ENCODE peak calls at places on chromosomes 16 and 17, in ten cellular contexts. L is stimulated activated CD4-positive, alpha-beta T cell treated with anti-CD3 and anti-CD28 coated beads, Interleukin-12 subunit alpha, Interleukin-12 subunit beta, amount 100 ng/mL, for 4 hours; P is NCI-H1694; C is cerebellar cortex; U is stimulated activated CD8-positive, alpha-beta memory T cell treated with anti-CD3 and anti-CD28 coated beads, Interleukin-7, amount 100 ng/mL, for 1 hour; R is stomach; W is AG10803; V is AG09319; S is tibial nerve; N is psoas muscle. D is an unnamed sample.

GRCh38 chr16:51556694-51557327 is 405.7 kb upstream of the SALL1 start:
- DNase-seq in L (no peak), P (no peak), C (no peak), U (no peak), R (no peak), W (peak), V (peak), S (no peak), N (no peak), D (peak)

GRCh38 chr16:10866196-10866976 is 10.6 kb upstream of the CIITA start:
- DNase-seq in L (no peak), P (no peak), C (no peak), U (no peak), R (no peak), W (peak), V (no peak), S (no peak), N (no peak), D (no peak)

GRCh38 chr16:4767872-4768548 is 1.0 kb upstream of the ZNF500 start:
- DNase-seq in L (no peak), P (no peak), C (peak), U (no peak), R (no peak), W (peak), V (no peak), S (no peak), N (no peak), D (no peak)

GRCh38 chr16:62261760-62262159 is 225.5 kb upstream of the CDH8 start:
- DNase-seq in L (no peak), P (no peak), C (no peak), U (no peak), R (no peak), W (no peak), V (no peak), S (no peak), N (no peak), D (no peak)

GRCh38 chr17:18248300-18248731 is 10.2 kb downstream of the FLII start:
- DNase-seq in L (peak), P (peak), C (peak), U (peak), R (peak), W (peak), V (no peak), S (no peak), N (peak), D (peak)

GRCh38 chr17:6095501-6095900 is 25.3 kb downstream of the WSCD1 start:
- DNase-seq in L (no peak), P (no peak), C (no peak), U (no peak), R (no peak), W (no peak), V (no peak), S (no peak), N (no peak), D (no peak)

GRCh38 chr17:42563543-42563942 is 1.6 kb downstream of the COASY start:
- DNase-seq in L (no peak), P (no peak), C (no peak), U (no peak), R (peak), W (no peak), V (no peak), S (no peak), N (no peak), D (no peak)

GRCh38 chr16:25065899-25066298 is 45.6 kb upstream of the LCMT1 start:
- DNase-seq in L (no peak), P (no peak), C (no peak), U (no peak), R (no peak), W (no peak), V (no peak), S (no peak), N (no peak), D (no peak)

GRCh38 chr16:57694556-57695377 is at the start of gene DRC7:
- DNase-seq in L (no peak), P (peak), C (peak), U (no peak), R (peak), W (no peak), V (no peak), S (no peak), N (no peak), D (peak)

GRCh38 chr17:68840073-68840472 is 115.1 kb downstream of the ABCA8 start:
- DNase-seq in L (no peak), P (no peak), C (no peak), U (no peak), R (no peak), W (peak), V (no peak), S (no peak), N (peak), D (no peak)

GRCh38 chr17:10729334-10730193 is at the start of gene TMEM220:
- DNase-seq in L (peak), P (no peak), C (peak), U (no peak), R (peak), W (peak), V (peak), S (peak), N (peak), D (peak)

GRCh38 chr17:47852113-47852949 is 1.4 kb upstream of the SP6 start:
- DNase-seq in L (no peak), P (no peak), C (no peak), U (no peak), R (no peak), W (no peak), V (no peak), S (no peak), N (no peak), D (no peak)

GRCh38 chr16:31464781-31465260 is 5.5 kb downstream of the ARMC5 start:
- DNase-seq in L (no peak), P (no peak), C (no peak), U (no peak), R (no peak), W (no peak), V (no peak), S (no peak), N (peak), D (no peak)

GRCh38 chr16:11078812-11079459 is 134.6 kb downstream of the CLEC16A start:
- DNase-seq in L (no peak), P (no peak), C (no peak), U (no peak), R (no peak), W (peak), V (peak), S (no peak), N (no peak), D (no peak)

GRCh38 chr17:17341452-17341851 is 38.3 kb downstream of the NT5M start:
- DNase-seq in L (no peak), P (no peak), C (no peak), U (no peak), R (no peak), W (no peak), V (no peak), S (no peak), N (no peak), D (no peak)

GRCh38 chr17:1298616-1299015 is 19.2 kb downstream of the TRARG1 start:
- DNase-seq in L (peak), P (no peak), C (no peak), U (no peak), R (no peak), W (no peak), V (no peak), S (no peak), N (no peak), D (no peak)

GRCh38 chr17:46916623-46917022 is 6.3 kb upstream of the GOSR2 start:
- DNase-seq in L (no peak), P (no peak), C (no peak), U (no peak), R (no peak), W (no peak), V (no peak), S (no peak), N (no peak), D (no peak)

GRCh38 chr16:13171313-13171712 is 269.9 kb downstream of the SHISA9 start:
- DNase-seq in L (no peak), P (no peak), C (no peak), U (no peak), R (no peak), W (no peak), V (no peak), S (no peak), N (no peak), D (no peak)

D was measured in dermis microvascular lymphatic vessel endothelial cell.